ENCODE peak calls at places on chromosomes 12 and 14, in six cellular contexts. One of them, this sample, is unnamed.

GRCh38 chr12:93749515-93749914 is 72.3 kb downstream of the CRADD start:
- DNase-seq in stimulated activated CD4-positive, alpha-beta T cell treated with anti-CD3 and anti-CD28 coated beads, TNF-alpha, amount 100 ng/mL, for 48 hours: no peak
- DNase-seq in NCI-H1417: no peak
- DNase-seq in H4: no peak
- DNase-seq in progenitor cell of endocrine pancreas: no peak
- DNase-seq in CD8-positive, alpha-beta memory T cell: no peak
- DNase-seq in this sample: no peak

GRCh38 chr14:31967669-31967975 is 109.5 kb upstream of the ARHGAP5 start:
- DNase-seq in NCI-H1417: no peak
- DNase-seq in progenitor cell of endocrine pancreas: no peak
- DNase-seq in CD8-positive, alpha-beta memory T cell: no peak
- DNase-seq in stimulated activated CD4-positive, alpha-beta T cell treated with anti-CD3 and anti-CD28 coated beads, TNF-alpha, amount 100 ng/mL, for 48 hours: no peak
- DNase-seq in H4: no peak
- DNase-seq in this sample: no peak

GRCh38 chr12:27226319-27226984 is 17.6 kb upstream of the STK38L start:
- DNase-seq in NCI-H1417: no peak
- DNase-seq in progenitor cell of endocrine pancreas: no peak
- DNase-seq in H4: no peak
- DNase-seq in stimulated activated CD4-positive, alpha-beta T cell treated with anti-CD3 and anti-CD28 coated beads, TNF-alpha, amount 100 ng/mL, for 48 hours: no peak
- DNase-seq in CD8-positive, alpha-beta memory T cell: no peak
- DNase-seq in this sample: no peak

GRCh38 chr14:26332966-26333365 is 264.9 kb downstream of the NOVA1 start:
- DNase-seq in progenitor cell of endocrine pancreas: no peak
- DNase-seq in NCI-H1417: no peak
- DNase-seq in stimulated activated CD4-positive, alpha-beta T cell treated with anti-CD3 and anti-CD28 coated beads, TNF-alpha, amount 100 ng/mL, for 48 hours: no peak
- DNase-seq in H4: no peak
- DNase-seq in CD8-positive, alpha-beta memory T cell: no peak
- DNase-seq in this sample: no peak

GRCh38 chr12:52992699-52993557 is 13.3 kb upstream of the EIF4B start:
- DNase-seq in NCI-H1417: no peak
- DNase-seq in H4: peak
- DNase-seq in CD8-positive, alpha-beta memory T cell: no peak
- DNase-seq in stimulated activated CD4-positive, alpha-beta T cell treated with anti-CD3 and anti-CD28 coated beads, TNF-alpha, amount 100 ng/mL, for 48 hours: no peak
- DNase-seq in progenitor cell of endocrine pancreas: no peak
- DNase-seq in this sample: peak

GRCh38 chr14:96796851-96797187 is 363 bp upstream of the VRK1 start:
- DNase-seq in NCI-H1417: no peak
- DNase-seq in H4: no peak
- DNase-seq in CD8-positive, alpha-beta memory T cell: no peak
- DNase-seq in progenitor cell of endocrine pancreas: no peak
- DNase-seq in stimulated activated CD4-positive, alpha-beta T cell treated with anti-CD3 and anti-CD28 coated beads, TNF-alpha, amount 100 ng/mL, for 48 hours: no peak
- DNase-seq in this sample: no peak

GRCh38 chr12:62720661-62721330 is 214.2 kb downstream of the PPM1H start:
- DNase-seq in NCI-H1417: no peak
- DNase-seq in stimulated activated CD4-positive, alpha-beta T cell treated with anti-CD3 and anti-CD28 coated beads, TNF-alpha, amount 100 ng/mL, for 48 hours: no peak
- DNase-seq in CD8-positive, alpha-beta memory T cell: no peak
- DNase-seq in progenitor cell of endocrine pancreas: no peak
- DNase-seq in H4: peak
- DNase-seq in this sample: no peak

GRCh38 chr14:74275265-74275841 is 27.4 kb downstream of the ABCD4 start:
- DNase-seq in progenitor cell of endocrine pancreas: no peak
- DNase-seq in stimulated activated CD4-positive, alpha-beta T cell treated with anti-CD3 and anti-CD28 coated beads, TNF-alpha, amount 100 ng/mL, for 48 hours: no peak
- DNase-seq in CD8-positive, alpha-beta memory T cell: no peak
- DNase-seq in H4: peak
- DNase-seq in NCI-H1417: no peak
- DNase-seq in this sample: no peak

GRCh38 chr14:75428230-75429104 is 645 bp downstream of the JDP2 start:
- DNase-seq in H4: no peak
- DNase-seq in NCI-H1417: peak
- DNase-seq in CD8-positive, alpha-beta memory T cell: no peak
- DNase-seq in stimulated activated CD4-positive, alpha-beta T cell treated with anti-CD3 and anti-CD28 coated beads, TNF-alpha, amount 100 ng/mL, for 48 hours: no peak
- DNase-seq in progenitor cell of endocrine pancreas: no peak
- DNase-seq in this sample: no peak

GRCh38 chr14:101122855-101123129 is 219.3 kb upstream of the RTL1 start:
- DNase-seq in stimulated activated CD4-positive, alpha-beta T cell treated with anti-CD3 and anti-CD28 coated beads, TNF-alpha, amount 100 ng/mL, for 48 hours: no peak
- DNase-seq in progenitor cell of endocrine pancreas: no peak
- DNase-seq in NCI-H1417: no peak
- DNase-seq in CD8-positive, alpha-beta memory T cell: no peak
- DNase-seq in H4: no peak
- DNase-seq in this sample: no peak

GRCh38 chr14:68814376-68815287 is 21.8 kb upstream of the ZFP36L1 start:
- DNase-seq in CD8-positive, alpha-beta memory T cell: peak
- DNase-seq in H4: peak
- DNase-seq in NCI-H1417: peak
- DNase-seq in progenitor cell of endocrine pancreas: no peak
- DNase-seq in stimulated activated CD4-positive, alpha-beta T cell treated with anti-CD3 and anti-CD28 coated beads, TNF-alpha, amount 100 ng/mL, for 48 hours: no peak
- DNase-seq in this sample: peak

GRCh38 chr12:40105515-40106201 is at the start of gene SLC2A13:
- DNase-seq in stimulated activated CD4-positive, alpha-beta T cell treated with anti-CD3 and anti-CD28 coated beads, TNF-alpha, amount 100 ng/mL, for 48 hours: peak
- DNase-seq in progenitor cell of endocrine pancreas: peak
- DNase-seq in CD8-positive, alpha-beta memory T cell: peak
- DNase-seq in NCI-H1417: peak
- DNase-seq in H4: peak
- DNase-seq in this sample: peak

GRCh38 chr14:79643132-79643531 is 568.2 kb downstream of the DIO2 start:
- DNase-seq in stimulated activated CD4-positive, alpha-beta T cell treated with anti-CD3 and anti-CD28 coated beads, TNF-alpha, amount 100 ng/mL, for 48 hours: no peak
- DNase-seq in H4: no peak
- DNase-seq in NCI-H1417: no peak
- DNase-seq in progenitor cell of endocrine pancreas: no peak
- DNase-seq in CD8-positive, alpha-beta memory T cell: no peak
- DNase-seq in this sample: no peak

GRCh38 chr12:49867580-49868341 is 24.9 kb upstream of the BCDIN3D start:
- DNase-seq in H4: no peak
- DNase-seq in progenitor cell of endocrine pancreas: no peak
- DNase-seq in stimulated activated CD4-positive, alpha-beta T cell treated with anti-CD3 and anti-CD28 coated beads, TNF-alpha, amount 100 ng/mL, for 48 hours: no peak
- DNase-seq in NCI-H1417: no peak
- DNase-seq in CD8-positive, alpha-beta memory T cell: no peak
- DNase-seq in this sample: no peak

GRCh38 chr12:73798523-73798922 is 739.1 kb upstream of the ATXN7L3B start:
- DNase-seq in NCI-H1417: no peak
- DNase-seq in progenitor cell of endocrine pancreas: no peak
- DNase-seq in CD8-positive, alpha-beta memory T cell: no peak
- DNase-seq in H4: peak
- DNase-seq in stimulated activated CD4-positive, alpha-beta T cell treated with anti-CD3 and anti-CD28 coated beads, TNF-alpha, amount 100 ng/mL, for 48 hours: no peak
- DNase-seq in this sample: no peak

GRCh38 chr12:39010406-39010805 is 105.0 kb upstream of the CPNE8 start:
- DNase-seq in progenitor cell of endocrine pancreas: no peak
- DNase-seq in stimulated activated CD4-positive, alpha-beta T cell treated with anti-CD3 and anti-CD28 coated beads, TNF-alpha, amount 100 ng/mL, for 48 hours: no peak
- DNase-seq in H4: no peak
- DNase-seq in NCI-H1417: no peak
- DNase-seq in CD8-positive, alpha-beta memory T cell: no peak
- DNase-seq in this sample: no peak

GRCh38 chr12:57213763-57214397 is 2.7 kb upstream of the NXPH4 start:
- DNase-seq in stimulated activated CD4-positive, alpha-beta T cell treated with anti-CD3 and anti-CD28 coated beads, TNF-alpha, amount 100 ng/mL, for 48 hours: no peak
- DNase-seq in progenitor cell of endocrine pancreas: no peak
- DNase-seq in NCI-H1417: no peak
- DNase-seq in H4: no peak
- DNase-seq in CD8-positive, alpha-beta memory T cell: no peak
- DNase-seq in this sample: peak

GRCh38 chr14:76993743-76994142 is 34.8 kb downstream of the IRF2BPL start:
- DNase-seq in stimulated activated CD4-positive, alpha-beta T cell treated with anti-CD3 and anti-CD28 coated beads, TNF-alpha, amount 100 ng/mL, for 48 hours: no peak
- DNase-seq in NCI-H1417: no peak
- DNase-seq in CD8-positive, alpha-beta memory T cell: no peak
- DNase-seq in H4: no peak
- DNase-seq in progenitor cell of endocrine pancreas: no peak
- DNase-seq in this sample: no peak

GRCh38 chr12:25648460-25648859 is 95.4 kb upstream of the LMNTD1 start:
- DNase-seq in NCI-H1417: peak
- DNase-seq in CD8-positive, alpha-beta memory T cell: no peak
- DNase-seq in stimulated activated CD4-positive, alpha-beta T cell treated with anti-CD3 and anti-CD28 coated beads, TNF-alpha, amount 100 ng/mL, for 48 hours: no peak
- DNase-seq in H4: peak
- DNase-seq in progenitor cell of endocrine pancreas: no peak
- DNase-seq in this sample: no peak

GRCh38 chr14:105450864-105451720 is 23.5 kb upstream of the CRIP2 start:
- DNase-seq in NCI-H1417: no peak
- DNase-seq in stimulated activated CD4-positive, alpha-beta T cell treated with anti-CD3 and anti-CD28 coated beads, TNF-alpha, amount 100 ng/mL, for 48 hours: no peak
- DNase-seq in H4: no peak
- DNase-seq in progenitor cell of endocrine pancreas: no peak
- DNase-seq in CD8-positive, alpha-beta memory T cell: no peak
- DNase-seq in this sample: no peak

GRCh38 chr12:118290130-118290529 is 82.6 kb downstream of the TAOK3 start:
- DNase-seq in CD8-positive, alpha-beta memory T cell: no peak
- DNase-seq in H4: no peak
- DNase-seq in NCI-H1417: no peak
- DNase-seq in progenitor cell of endocrine pancreas: no peak
- DNase-seq in stimulated activated CD4-positive, alpha-beta T cell treated with anti-CD3 and anti-CD28 coated beads, TNF-alpha, amount 100 ng/mL, for 48 hours: no peak
- DNase-seq in this sample: no peak

GRCh38 chr12:81963651-81964050 is 204.5 kb upstream of the PPFIA2 start:
- DNase-seq in progenitor cell of endocrine pancreas: no peak
- DNase-seq in stimulated activated CD4-positive, alpha-beta T cell treated with anti-CD3 and anti-CD28 coated beads, TNF-alpha, amount 100 ng/mL, for 48 hours: no peak
- DNase-seq in H4: no peak
- DNase-seq in NCI-H1417: no peak
- DNase-seq in CD8-positive, alpha-beta memory T cell: no peak
- DNase-seq in this sample: no peak

GRCh38 chr12:19641235-19642080 is 202.2 kb downstream of the AEBP2 start:
- DNase-seq in NCI-H1417: no peak
- DNase-seq in stimulated activated CD4-positive, alpha-beta T cell treated with anti-CD3 and anti-CD28 coated beads, TNF-alpha, amount 100 ng/mL, for 48 hours: no peak
- DNase-seq in CD8-positive, alpha-beta memory T cell: no peak
- DNase-seq in H4: no peak
- DNase-seq in progenitor cell of endocrine pancreas: no peak
- DNase-seq in this sample: no peak

GRCh38 chr12:106093246-106093645 is 45.5 kb downstream of the NUAK1 start:
- DNase-seq in CD8-positive, alpha-beta memory T cell: no peak
- DNase-seq in progenitor cell of endocrine pancreas: no peak
- DNase-seq in stimulated activated CD4-positive, alpha-beta T cell treated with anti-CD3 and anti-CD28 coated beads, TNF-alpha, amount 100 ng/mL, for 48 hours: no peak
- DNase-seq in NCI-H1417: no peak
- DNase-seq in H4: no peak
- DNase-seq in this sample: no peak

GRCh38 chr14:99734406-99735051 is 50.4 kb downstream of the CYP46A1 start:
- DNase-seq in NCI-H1417: no peak
- DNase-seq in progenitor cell of endocrine pancreas: no peak
- DNase-seq in stimulated activated CD4-positive, alpha-beta T cell treated with anti-CD3 and anti-CD28 coated beads, TNF-alpha, amount 100 ng/mL, for 48 hours: no peak
- DNase-seq in H4: no peak
- DNase-seq in CD8-positive, alpha-beta memory T cell: no peak
- DNase-seq in this sample: no peak

GRCh38 chr12:132687211-132688164 is at the start of the genes POLE and PXMP2:
- DNase-seq in H4: peak
- DNase-seq in NCI-H1417: peak
- DNase-seq in progenitor cell of endocrine pancreas: peak
- DNase-seq in stimulated activated CD4-positive, alpha-beta T cell treated with anti-CD3 and anti-CD28 coated beads, TNF-alpha, amount 100 ng/mL, for 48 hours: peak
- DNase-seq in CD8-positive, alpha-beta memory T cell: peak
- DNase-seq in this sample: peak

GRCh38 chr12:61282790-61283575 is 977.2 kb upstream of the USP15 start:
- DNase-seq in NCI-H1417: no peak
- DNase-seq in progenitor cell of endocrine pancreas: no peak
- DNase-seq in stimulated activated CD4-positive, alpha-beta T cell treated with anti-CD3 and anti-CD28 coated beads, TNF-alpha, amount 100 ng/mL, for 48 hours: no peak
- DNase-seq in H4: no peak
- DNase-seq in CD8-positive, alpha-beta memory T cell: no peak
- DNase-seq in this sample: no peak

GRCh38 chr12:112728909-112729308 is 62.6 kb upstream of the RPH3A start:
- DNase-seq in stimulated activated CD4-positive, alpha-beta T cell treated with anti-CD3 and anti-CD28 coated beads, TNF-alpha, amount 100 ng/mL, for 48 hours: no peak
- DNase-seq in progenitor cell of endocrine pancreas: no peak
- DNase-seq in CD8-positive, alpha-beta memory T cell: no peak
- DNase-seq in NCI-H1417: no peak
- DNase-seq in H4: no peak
- DNase-seq in this sample: no peak

GRCh38 chr14:62691613-62692489 is 353.4 kb downstream of the KCNH5 start:
- DNase-seq in progenitor cell of endocrine pancreas: no peak
- DNase-seq in CD8-positive, alpha-beta memory T cell: no peak
- DNase-seq in NCI-H1417: peak
- DNase-seq in stimulated activated CD4-positive, alpha-beta T cell treated with anti-CD3 and anti-CD28 coated beads, TNF-alpha, amount 100 ng/mL, for 48 hours: no peak
- DNase-seq in H4: peak
- DNase-seq in this sample: no peak

GRCh38 chr14:101707285-101707842 is 54.1 kb upstream of the PPP2R5C start:
- DNase-seq in CD8-positive, alpha-beta memory T cell: peak
- DNase-seq in progenitor cell of endocrine pancreas: peak
- DNase-seq in stimulated activated CD4-positive, alpha-beta T cell treated with anti-CD3 and anti-CD28 coated beads, TNF-alpha, amount 100 ng/mL, for 48 hours: no peak
- DNase-seq in NCI-H1417: peak
- DNase-seq in H4: peak
- DNase-seq in this sample: peak

GRCh38 chr12:51686727-51687126 is 95.7 kb downstream of the SCN8A start:
- DNase-seq in progenitor cell of endocrine pancreas: no peak
- DNase-seq in CD8-positive, alpha-beta memory T cell: no peak
- DNase-seq in NCI-H1417: no peak
- DNase-seq in stimulated activated CD4-positive, alpha-beta T cell treated with anti-CD3 and anti-CD28 coated beads, TNF-alpha, amount 100 ng/mL, for 48 hours: no peak
- DNase-seq in H4: no peak
- DNase-seq in this sample: no peak

GRCh38 chr14:79543966-79544365 is 667.3 kb downstream of the DIO2 start:
- DNase-seq in H4: peak
- DNase-seq in progenitor cell of endocrine pancreas: no peak
- DNase-seq in NCI-H1417: no peak
- DNase-seq in CD8-positive, alpha-beta memory T cell: no peak
- DNase-seq in stimulated activated CD4-positive, alpha-beta T cell treated with anti-CD3 and anti-CD28 coated beads, TNF-alpha, amount 100 ng/mL, for 48 hours: no peak
- DNase-seq in this sample: peak

GRCh38 chr12:78938341-78939084 is 73.9 kb downstream of the SYT1 start:
- DNase-seq in progenitor cell of endocrine pancreas: no peak
- DNase-seq in CD8-positive, alpha-beta memory T cell: no peak
- DNase-seq in H4: no peak
- DNase-seq in NCI-H1417: peak
- DNase-seq in stimulated activated CD4-positive, alpha-beta T cell treated with anti-CD3 and anti-CD28 coated beads, TNF-alpha, amount 100 ng/mL, for 48 hours: no peak
- DNase-seq in this sample: no peak

GRCh38 chr12:110913119-110914056 is 7.0 kb downstream of the MYL2 start:
- DNase-seq in CD8-positive, alpha-beta memory T cell: no peak
- DNase-seq in stimulated activated CD4-positive, alpha-beta T cell treated with anti-CD3 and anti-CD28 coated beads, TNF-alpha, amount 100 ng/mL, for 48 hours: no peak
- DNase-seq in progenitor cell of endocrine pancreas: no peak
- DNase-seq in H4: no peak
- DNase-seq in NCI-H1417: no peak
- DNase-seq in this sample: no peak